ENCODE peak calls at places on chromosomes 2 and 18, in nine cellular contexts. A is KBM-7; F is prostate gland; Y is colonic mucosa; S is stimulated activated CD4-positive, alpha-beta T cell treated with anti-CD3 and anti-CD28 coated beads, TNF-alpha, amount 100 ng/mL, for 48 hours; N is epithelial cell of esophagus; C is WTC11; G is chondrocyte; J is GM12892. H is an unnamed sample.

GRCh38 chr2:48529189-48529588 is 765 bp upstream of the STON1 start:
- DNase-seq in A (no peak), F (no peak), Y (no peak), S (no peak), N (no peak), C (peak; percentile 20), G (no peak), J (no peak), H (peak; percentile 76)

GRCh38 chr2:173991857-173992588 is 26.9 kb upstream of the SP3 start:
- DNase-seq in A (no peak), F (no peak), Y (peak; percentile 42), S (no peak), N (peak; percentile 72), C (no peak), G (no peak), J (no peak), H (no peak)

GRCh38 chr2:20171445-20171977 is 53.4 kb downstream of the SDC1 start:
- DNase-seq in A (no peak), F (no peak), Y (no peak), S (no peak), N (no peak), C (no peak), G (peak; percentile 53), J (no peak), H (peak; percentile 51)

GRCh38 chr2:210169871-210170441 is 1.3 kb downstream of the KANSL1L start:
- DNase-seq in A (no peak), F (no peak), Y (no peak), S (no peak), N (peak; percentile 77), C (no peak), G (no peak), J (no peak), H (no peak)

GRCh38 chr18:79531926-79532689 is 136.4 kb downstream of the NFATC1 start:
- DNase-seq in A (no peak), F (no peak), Y (no peak), S (no peak), N (no peak), C (peak; percentile 7), G (no peak), J (no peak), H (no peak)

GRCh38 chr18:79714531-79715240 is 35.1 kb downstream of the CTDP1 start:
- DNase-seq in A (no peak), F (no peak), Y (no peak), S (no peak), N (no peak), C (no peak), G (no peak), J (no peak), H (no peak)

GRCh38 chr18:58541789-58542425 is 87.0 kb downstream of the ALPK2 start:
- DNase-seq in A (peak; percentile 76), F (no peak), Y (no peak), S (peak; percentile 37), N (peak; percentile 99), C (no peak), G (no peak), J (no peak), H (no peak)

GRCh38 chr2:110861616-110862260 is 129.4 kb downstream of the ACOXL start:
- DNase-seq in A (no peak), F (no peak), Y (no peak), S (no peak), N (no peak), C (no peak), G (no peak), J (no peak), H (no peak)

GRCh38 chr2:115560671-115561070 is 1118.2 kb downstream of the DPP10 start:
- DNase-seq in A (no peak), F (no peak), Y (no peak), S (no peak), N (no peak), C (no peak), G (no peak), J (no peak), H (peak; percentile 5)

GRCh38 chr2:144642106-144642505 is 122.2 kb upstream of the ZEB2 start:
- DNase-seq in A (no peak), F (no peak), Y (no peak), S (no peak), N (no peak), C (no peak), G (no peak), J (no peak), H (peak; percentile 57)

GRCh38 chr18:22868831-22869230 is 64.3 kb upstream of the RBBP8 start:
- DNase-seq in A (no peak), F (no peak), Y (no peak), S (no peak), N (peak; percentile 80), C (no peak), G (no peak), J (no peak), H (no peak)

GRCh38 chr2:127107622-127107999 is 657 bp upstream of the BIN1 start:
- DNase-seq in A (no peak), F (no peak), Y (peak; percentile 53), S (no peak), N (peak; percentile 52), C (no peak), G (no peak), J (no peak), H (no peak)

GRCh38 chr2:134231965-134232340 is 21.9 kb upstream of the MGAT5 start:
- DNase-seq in A (no peak), F (no peak), Y (no peak), S (no peak), N (no peak), C (no peak), G (no peak), J (no peak), H (no peak)

GRCh38 chr18:78192044-78192443 is 787.6 kb upstream of the SALL3 start:
- DNase-seq in A (no peak), F (peak; percentile 54), Y (peak; percentile 22), S (no peak), N (peak; percentile 24), C (peak; percentile 26), G (no peak), J (no peak), H (peak; percentile 77)

GRCh38 chr2:156908825-156909224 is 348.7 kb upstream of the GALNT5 start:
- DNase-seq in A (no peak), F (no peak), Y (no peak), S (no peak), N (peak; percentile 72), C (no peak), G (no peak), J (no peak), H (no peak)

GRCh38 chr2:73839653-73840411 is 11.1 kb downstream of the STAMBP start:
- DNase-seq in A (no peak), F (no peak), Y (no peak), S (no peak), N (no peak), C (no peak), G (no peak), J (no peak), H (no peak)

GRCh38 chr2:157785200-157785599 is 90.9 kb downstream of the ACVR1 start:
- DNase-seq in A (no peak), F (peak; percentile 44), Y (peak; percentile 30), S (no peak), N (peak; percentile 76), C (no peak), G (no peak), J (no peak), H (no peak)

GRCh38 chr2:239928457-239929350 is 96.4 kb downstream of the NDUFA10 start:
- DNase-seq in A (no peak), F (no peak), Y (peak; percentile 14), S (no peak), N (no peak), C (peak; percentile 42), G (peak; percentile 85), J (no peak), H (peak; percentile 37)

GRCh38 chr18:29147944-29148343 is 971.0 kb upstream of the CDH2 start:
- DNase-seq in A (no peak), F (no peak), Y (no peak), S (no peak), N (peak; percentile 72), C (peak; percentile 29), G (no peak), J (no peak), H (peak; percentile 9)

GRCh38 chr2:209495855-209496585 is 72.2 kb downstream of the MAP2 start:
- DNase-seq in A (no peak), F (no peak), Y (no peak), S (no peak), N (peak; percentile 96), C (no peak), G (no peak), J (no peak), H (peak; percentile 54)

GRCh38 chr2:238237441-238237840 is 2.4 kb downstream of the HES6 start:
- DNase-seq in A (no peak), F (no peak), Y (no peak), S (no peak), N (no peak), C (no peak), G (peak; percentile 65), J (no peak), H (no peak)

GRCh38 chr2:185857676-185858075 is 119.1 kb downstream of the FSIP2 start:
- DNase-seq in A (no peak), F (no peak), Y (no peak), S (no peak), N (peak; percentile 80), C (no peak), G (no peak), J (no peak), H (no peak)

GRCh38 chr18:32019251-32019943 is 772 bp downstream of the RNF125 start:
- DNase-seq in A (peak; percentile 69), F (peak; percentile 34), Y (peak; percentile 77), S (peak; percentile 32), N (peak; percentile 52), C (peak; percentile 51), G (no peak), J (peak; percentile 39), H (peak; percentile 70)

GRCh38 chr2:110149330-110150220 is 34.0 kb upstream of the MALL start:
- DNase-seq in A (no peak), F (no peak), Y (no peak), S (no peak), N (peak; percentile 75), C (no peak), G (no peak), J (no peak), H (no peak)

H was measured in left kidney.